ENCODE peak calls at places on chromosome 21, in ten cellular contexts. R is A673; J is naive thymus-derived CD8-positive, alpha-beta T cell; G is COR-L47; F is colonic mucosa; P is hippocampal formation; Y is RPMI7951; H is pancreas; D is T47D; U is T-cell. I is an unnamed sample.

GRCh38 chr21:33368124-33368523 is 35.1 kb upstream of the IFNGR2 start:
- DNase-seq in F (no peak), D (no peak), G (no peak), Y (no peak), J (no peak), R (no peak), U (no peak), H (no peak), P (no peak), I (no peak)

GRCh38 chr21:40707271-40707670 is 139.7 kb downstream of the DSCAM start:
- DNase-seq in F (no peak), D (no peak), H (no peak), G (no peak), P (no peak), R (no peak), Y (no peak), U (no peak), J (no peak), I (no peak)

GRCh38 chr21:25370311-25370744 is 237.0 kb downstream of the MRPL39 start:
- DNase-seq in H (peak), R (peak), D (no peak), J (no peak), F (no peak), P (no peak), Y (peak), U (no peak), G (no peak), I (no peak)

GRCh38 chr21:44485796-44486195 is 30.5 kb downstream of the LRRC3 start:
- DNase-seq in Y (no peak), G (no peak), P (no peak), U (no peak), D (no peak), R (no peak), F (no peak), J (no peak), H (no peak), I (no peak)

GRCh38 chr21:45161039-45161945 is 86.9 kb downstream of the ADARB1 start:
- DNase-seq in J (no peak), P (no peak), H (no peak), D (no peak), F (peak), U (no peak), G (no peak), Y (no peak), R (no peak), I (peak)

GRCh38 chr21:30439975-30440374 is at the start of gene KRTAP15-1:
- DNase-seq in R (no peak), H (no peak), Y (no peak), J (no peak), U (no peak), P (no peak), F (no peak), D (no peak), G (no peak), I (no peak)

GRCh38 chr21:36547464-36547863 is 67.5 kb upstream of the CLDN14 start:
- DNase-seq in D (no peak), P (peak), Y (no peak), H (no peak), F (no peak), R (no peak), G (no peak), J (no peak), U (no peak), I (no peak)

GRCh38 chr21:39938086-39938611 is 70.9 kb downstream of the PCP4 start:
- DNase-seq in H (peak), G (peak), P (no peak), R (no peak), F (no peak), D (no peak), J (no peak), Y (no peak), U (no peak), I (no peak)

GRCh38 chr21:24436236-24436635 is 1171.0 kb downstream of the MRPL39 start:
- DNase-seq in Y (no peak), G (no peak), H (no peak), U (no peak), F (no peak), R (no peak), J (no peak), D (no peak), P (peak), I (no peak)

GRCh38 chr21:17730782-17731181 is 88.4 kb downstream of the C21orf91 start:
- DNase-seq in D (no peak), G (no peak), F (no peak), U (no peak), J (no peak), P (no peak), Y (peak), R (no peak), H (no peak), I (no peak)

GRCh38 chr21:44658511-44658910 is 779 bp downstream of the KRTAP12-3 start:
- DNase-seq in P (no peak), G (no peak), R (no peak), F (no peak), U (no peak), H (no peak), D (no peak), Y (no peak), J (no peak), I (no peak)

I was measured in breast epithelium.